ENCODE peak calls at places on chromosome 11, in four cellular contexts. P, T, C and U are unnamed samples.
A peak's percentile ranks its signal among the peaks of the same experiment; 100 is the strongest.

GRCh38 chr11:61019818-61020405 is 48.4 kb downstream of the CD6 start:
- DNase-seq in P (no peak), T (no peak), C (no peak), U (no peak)

GRCh38 chr11:132008872-132009271 is 638.5 kb downstream of the NTM start:
- DNase-seq in T (no peak), C (no peak), P (no peak), U (no peak)

GRCh38 chr11:113574171-113574570 is 99.0 kb upstream of the DRD2 start:
- DNase-seq in T (no peak), C (no peak), P (no peak), U (no peak)

GRCh38 chr11:73949912-73950311 is 914 bp upstream of the DNAJB13 start:
- DNase-seq in T (no peak), C (no peak), P (no peak), U (no peak)

GRCh38 chr11:106540001-106540400 is 462.5 kb downstream of the AASDHPPT start:
- DNase-seq in P (no peak), T (no peak), C (no peak), U (no peak)

GRCh38 chr11:46446343-46446751 is 54.8 kb upstream of the CHRM4 start:
- DNase-seq in T (no peak), P (no peak), C (peak; percentile 52), U (no peak)

GRCh38 chr11:120168960-120169681 is 31.2 kb upstream of the TRIM29 start:
- DNase-seq in C (peak; percentile 45), P (no peak), T (peak; percentile 84), U (no peak)

GRCh38 chr11:120912504-120912903 is 111.4 kb upstream of the TBCEL start:
- DNase-seq in T (no peak), P (no peak), C (peak; percentile 57), U (peak; percentile 46)

GRCh38 chr11:87359401-87359800 is 321.7 kb downstream of the TMEM135 start:
- DNase-seq in P (no peak), T (no peak), C (no peak), U (peak; percentile 89)

GRCh38 chr11:16902182-16902581 is 112.0 kb downstream of the PLEKHA7 start:
- DNase-seq in P (no peak), T (no peak), C (peak; percentile 21), U (no peak)

GRCh38 chr11:33753304-33753703 is 17.1 kb upstream of the CD59 start:
- DNase-seq in T (no peak), C (peak; percentile 88), P (no peak), U (no peak)

GRCh38 chr11:5040876-5041275 is 5.5 kb upstream of the OR52J3 start:
- DNase-seq in P (no peak), C (no peak), T (no peak), U (no peak)

GRCh38 chr11:69044111-69045013 is 4.4 kb upstream of the TPCN2 start:
- DNase-seq in T (peak; percentile 90), P (no peak), C (peak; percentile 72), U (peak; percentile 58)

GRCh38 chr11:130882138-130882551 is 34.1 kb downstream of the SNX19 start:
- DNase-seq in P (no peak), C (no peak), T (no peak), U (no peak)

GRCh38 chr11:115916596-115916995 is 412.4 kb upstream of the CADM1 start:
- DNase-seq in C (no peak), T (no peak), P (no peak), U (no peak)

GRCh38 chr11:83112886-83113285 is 41.2 kb upstream of the RAB30 start:
- DNase-seq in T (no peak), P (no peak), C (no peak), U (no peak)

GRCh38 chr11:73931039-73931645 is 19.7 kb upstream of the DNAJB13 start:
- DNase-seq in T (peak; percentile 66), C (peak; percentile 84), P (no peak), U (peak; percentile 74)

GRCh38 chr11:30586251-30587144 is at the start of gene MPPED2:
- DNase-seq in C (no peak), T (peak; percentile 79), P (no peak), U (no peak)

GRCh38 chr11:65651589-65652510 is 10.9 kb downstream of the RELA start:
- DNase-seq in T (no peak), C (peak; percentile 38), P (no peak), U (no peak)

GRCh38 chr11:83272627-83273026 is 13.5 kb downstream of the CCDC90B start:
- DNase-seq in P (no peak), T (no peak), C (peak; percentile 82), U (no peak)

GRCh38 chr11:91257593-91258170 is 966.9 kb upstream of the FAT3 start:
- DNase-seq in P (no peak), C (no peak), T (no peak), U (no peak)

GRCh38 chr11:128467610-128468041 is 119.7 kb downstream of the ETS1 start:
- DNase-seq in P (no peak), T (no peak), C (peak; percentile 100), U (no peak)

GRCh38 chr11:119831011-119831410 is 102.0 kb upstream of the NECTIN1 start:
- DNase-seq in C (no peak), T (no peak), P (no peak), U (no peak)

GRCh38 chr11:47056261-47056915 is 119.8 kb downstream of the CSTPP1 start:
- DNase-seq in P (no peak), T (no peak), C (peak; percentile 94), U (no peak)

GRCh38 chr11:29484548-29484947 is 532.3 kb downstream of the KCNA4 start:
- DNase-seq in T (no peak), P (no peak), C (no peak), U (no peak)

GRCh38 chr11:127470485-127470884 is 469.9 kb upstream of the KIRREL3 start:
- DNase-seq in P (no peak), T (no peak), C (no peak), U (peak; percentile 2)

GRCh38 chr11:95991545-95991944 is 67.6 kb upstream of the MTMR2 start:
- DNase-seq in T (no peak), C (peak; percentile 80), P (no peak), U (no peak)

GRCh38 chr11:35260342-35260985 is 121.5 kb downstream of the CD44 start:
- DNase-seq in P (no peak), C (peak; percentile 96), T (no peak), U (no peak)

DNA sequence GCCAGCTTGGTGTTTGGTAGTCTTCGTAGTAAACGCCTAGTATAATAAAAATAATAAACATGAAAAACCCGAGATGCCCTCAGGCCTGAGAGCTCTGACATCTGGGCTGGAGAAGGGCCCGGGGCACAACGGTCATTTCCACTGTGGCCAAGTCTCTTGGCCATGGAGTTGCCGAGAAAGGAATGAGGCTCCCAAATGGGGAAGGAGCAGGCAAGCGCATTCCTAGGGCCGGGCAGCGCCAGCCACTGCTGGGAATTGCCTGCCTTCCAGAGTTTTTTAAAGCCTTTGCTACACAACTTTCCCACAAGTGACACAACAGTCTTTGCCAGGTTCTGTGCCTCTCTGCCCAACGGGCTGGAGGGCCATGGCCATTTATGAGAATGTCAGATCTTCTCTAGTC is 103.4 kb downstream of the NAV2 start:
- DNase-seq in T (no peak), P (no peak), C (no peak), U (no peak)
- H3K4me1 ChIP-seq in T (peaks cover 45% of the 10 kb centered on the region), P (no peaks in the 10 kb centered on the region), C (peaks cover 2% of the 10 kb centered on the region), U (no peaks in the 10 kb centered on the region)

GRCh38 chr11:587546-587945 is 11.3 kb downstream of the PHRF1 start:
- DNase-seq in T (no peak), C (no peak), P (no peak), U (no peak)
- H4K20me1 ChIP-seq in T (peaks cover 3% of the 10 kb centered on the region), C (peaks cover 71% of the 10 kb centered on the region), P (peaks cover 5% of the 10 kb centered on the region), U (no peaks in the 10 kb centered on the region)

DNA sequence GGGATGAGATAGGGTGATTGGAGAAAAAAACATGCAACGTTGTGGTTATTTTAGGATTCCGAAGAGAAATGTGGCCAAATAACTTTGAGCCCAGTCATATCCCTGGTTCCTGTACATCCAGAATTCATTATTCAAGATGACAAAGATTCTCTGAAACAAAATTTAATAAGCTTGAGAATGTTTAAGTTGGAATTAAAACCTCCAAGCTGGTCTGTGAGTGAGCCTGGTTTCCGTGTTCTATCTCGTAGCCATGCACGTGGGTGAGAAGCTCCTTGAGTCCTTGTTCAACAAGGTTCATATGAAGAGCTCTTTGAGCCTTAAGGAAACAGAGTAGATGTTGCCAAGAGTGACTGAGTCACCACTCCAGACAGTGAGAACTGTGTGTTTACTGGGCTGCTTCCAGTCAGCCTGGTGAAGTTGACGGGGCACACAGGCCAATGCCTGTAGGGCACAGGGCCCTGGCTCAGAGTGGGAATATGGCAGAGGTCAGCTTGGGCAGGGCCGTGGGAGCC is 206.5 kb downstream of the NAV2 start:
- DNase-seq in T (no peak), P (no peak), C (peak; percentile 98), U (no peak)
- H3K4me1 ChIP-seq in T (no peaks in the 10 kb centered on the region), P (peaks cover 17% of the 10 kb centered on the region), C (peaks cover 13% of the 10 kb centered on the region), U (no peaks in the 10 kb centered on the region)

GRCh38 chr11:6319879-6320410 is 356 bp downstream of the CAVIN3 start:
- DNase-seq in P (peak; percentile 57), T (peak; percentile 89), C (peak; percentile 91), U (no peak)
- H4K20me1 ChIP-seq in P (no peaks in the 10 kb centered on the region), T (no peaks in the 10 kb centered on the region), C (no peaks in the 10 kb centered on the region), U (no peaks in the 10 kb centered on the region)

GRCh38 chr11:86062719-86063118 is 6.2 kb downstream of the PICALM start:
- DNase-seq in P (no peak), T (no peak), C (no peak), U (peak; percentile 40)

GRCh38 chr11:86060544-86060943 is 8.3 kb downstream of the PICALM start:
- DNase-seq in T (no peak), C (no peak), P (no peak), U (no peak)

GRCh38 chr11:86061483-86061882 is 7.4 kb downstream of the PICALM start:
- DNase-seq in T (no peak), C (no peak), P (no peak), U (no peak)

GRCh38 chr11:86056262-86056911 is 12.5 kb downstream of the PICALM start:
- DNase-seq in T (no peak), C (no peak), P (no peak), U (no peak)

GRCh38 chr11:86058360-86058759 is 10.5 kb downstream of the PICALM start:
- DNase-seq in T (no peak), C (no peak), P (no peak), U (no peak)
- H3K4me1 ChIP-seq in T (no peaks in the 10 kb centered on the region), C (peaks cover 10% of the 10 kb centered on the region), P (peaks cover 5% of the 10 kb centered on the region), U (peaks cover 12% of the 10 kb centered on the region)

GRCh38 chr11:94140154-94140655 is 11.6 kb downstream of the PANX1 start:
- DNase-seq in T (no peak), C (no peak), P (no peak), U (no peak)

GRCh38 chr11:94144664-94145063 is 16.0 kb downstream of the PANX1 start:
- DNase-seq in C (no peak), P (no peak), T (no peak), U (no peak)

GRCh38 chr11:94141511-94142307 is 13.1 kb downstream of the PANX1 start:
- DNase-seq in P (no peak), C (no peak), T (no peak), U (no peak)

GRCh38 chr11:94144233-94144632 is 15.6 kb downstream of the PANX1 start:
- DNase-seq in C (no peak), P (no peak), T (no peak), U (no peak)

GRCh38 chr11:94142308-94143277 is 14.0 kb downstream of the PANX1 start:
- DNase-seq in C (no peak), P (no peak), T (no peak), U (no peak)
- H4K20me1 ChIP-seq in C (peaks cover 50% of the 10 kb centered on the region), P (no peaks in the 10 kb centered on the region), T (no peaks in the 10 kb centered on the region), U (peaks cover 7% of the 10 kb centered on the region)

DNA sequence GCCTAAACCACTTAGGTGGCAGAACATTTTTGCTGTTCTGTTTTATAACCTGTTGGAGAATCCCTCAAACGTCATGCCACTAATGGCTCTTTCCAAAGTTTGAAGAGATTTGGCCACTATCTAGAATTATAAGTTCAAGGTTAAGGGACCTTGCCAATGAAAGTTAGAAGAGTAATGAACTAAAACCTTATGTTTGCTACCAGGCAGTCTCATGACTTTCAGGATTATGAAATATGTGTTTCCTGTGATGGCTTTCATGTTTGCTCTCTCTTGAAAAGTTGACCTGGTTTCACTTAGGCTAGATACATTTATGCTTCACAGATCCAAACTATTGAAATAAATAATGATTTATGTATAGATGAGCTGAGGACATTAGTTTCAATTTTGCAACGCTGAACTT is 340.0 kb downstream of the LRRC4C start:
- DNase-seq in P (no peak), T (no peak), C (no peak), U (no peak)
- H3K4me1 ChIP-seq in P (no peaks in the 10 kb centered on the region), T (peaks cover 7% of the 10 kb centered on the region), C (no peaks in the 10 kb centered on the region), U (no peaks in the 10 kb centered on the region)